ENCODE peak calls at places on chromosomes 5 and 9, in seven cellular contexts. W is IMR-90, Z is aorta, R is stomach, P is AG09309, K is mucosa of descending colon, F is fibroblast of villous mesenchyme. E is an unnamed sample.

GRCh38 chr9:138117836-138118235 is 240.3 kb downstream of the CACNA1B start:
- DNase-seq in W (no peak), Z (no peak), R (no peak), P (no peak), K (no peak), F (no peak), E (no peak)

GRCh38 chr9:129697111-129697955 is 31.9 kb downstream of the PRRX2 start:
- DNase-seq in W (peak; percentile 78), Z (peak; percentile 93), R (no peak), P (no peak), K (peak; percentile 33), F (peak; percentile 68), E (no peak)

GRCh38 chr9:88326024-88326423 is 62.2 kb upstream of the SPIN1 start:
- DNase-seq in W (no peak), Z (no peak), R (no peak), P (no peak), K (no peak), F (no peak), E (no peak)

GRCh38 chr5:1123418-1124147 is 11.7 kb upstream of the SLC12A7 start:
- DNase-seq in W (no peak), Z (peak; percentile 77), R (no peak), P (no peak), K (no peak), F (peak; percentile 24), E (no peak)

GRCh38 chr5:129915415-129915814 is 11.2 kb downstream of the CHSY3 start:
- DNase-seq in W (no peak), Z (no peak), R (no peak), P (no peak), K (no peak), F (no peak), E (no peak)

GRCh38 chr5:73273379-73274050 is 100.5 kb downstream of the TMEM174 start:
- DNase-seq in W (no peak), Z (no peak), R (no peak), P (no peak), K (no peak), F (no peak), E (no peak)

GRCh38 chr5:926416-927171 is 33.9 kb downstream of the TRIP13 start:
- DNase-seq in W (no peak), Z (peak; percentile 78), R (no peak), P (no peak), K (peak; percentile 25), F (no peak), E (no peak)

GRCh38 chr5:131997026-131997726 is 14.3 kb downstream of the ACSL6 start:
- DNase-seq in W (no peak), Z (peak; percentile 27), R (no peak), P (no peak), K (no peak), F (no peak), E (no peak)

GRCh38 chr5:95822408-95823240 is at the start of gene GLRX:
- DNase-seq in W (peak; percentile 89), Z (peak; percentile 80), R (peak; percentile 81), P (peak; percentile 89), K (peak; percentile 90), F (peak; percentile 88), E (peak; percentile 79)

GRCh38 chr5:95822038-95822407 is 503 bp downstream of the GLRX start:
- DNase-seq in W (peak; percentile 25), Z (peak; percentile 84), R (peak; percentile 60), P (no peak), K (peak; percentile 80), F (peak; percentile 58), E (peak; percentile 22)

GRCh38 chr5:95823241-95823737 is 763 bp upstream of the GLRX start:
- DNase-seq in W (no peak), Z (no peak), R (no peak), P (no peak), K (no peak), F (no peak), E (no peak)

GRCh38 chr5:95824747-95825146 is 2.2 kb upstream of the GLRX start:
- DNase-seq in W (no peak), Z (no peak), R (no peak), P (no peak), K (no peak), F (no peak), E (no peak)

DNA sequence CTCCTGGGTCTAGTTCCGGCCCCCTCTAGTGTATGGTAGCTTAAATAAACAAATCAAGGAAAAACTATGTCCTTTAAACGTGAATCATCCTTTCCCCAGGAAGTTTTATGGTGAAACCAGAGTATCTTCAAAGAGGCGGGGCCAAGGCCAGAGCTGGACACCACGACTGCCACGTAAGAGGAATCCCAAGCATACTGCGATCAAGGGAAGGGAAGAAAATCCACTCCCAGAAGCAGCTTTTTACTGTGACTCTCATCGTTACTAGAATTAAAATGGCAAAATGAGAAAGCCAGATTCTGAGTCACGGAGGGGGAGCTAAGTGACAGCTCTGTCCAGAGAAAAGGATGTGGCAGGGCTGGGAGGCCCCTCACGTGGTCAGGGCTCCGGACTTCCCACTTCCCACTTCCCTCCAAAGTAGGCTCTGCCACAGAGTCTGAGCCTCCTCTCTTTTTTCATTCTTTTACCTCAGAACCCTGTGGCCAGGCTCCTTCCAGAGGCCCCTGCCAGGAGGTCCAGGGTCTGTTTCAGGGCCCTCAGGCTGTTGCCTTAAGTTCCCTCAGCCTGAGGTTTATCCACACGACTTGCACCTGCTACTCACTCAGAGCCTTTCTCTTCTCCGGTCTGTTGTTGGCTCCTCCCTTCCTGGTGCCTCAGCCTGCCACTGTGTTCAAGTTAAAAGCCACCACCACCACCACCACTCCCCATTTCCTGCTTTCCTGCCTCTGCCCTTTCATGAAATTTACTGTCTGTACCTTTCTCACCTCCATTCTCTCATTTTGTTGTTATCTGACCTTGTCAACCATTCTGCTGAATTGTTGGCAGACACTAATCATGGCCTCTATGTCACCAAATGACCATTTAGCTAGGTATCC is 1.4 kb upstream of the GLRX start:
- DNase-seq in W (peak; percentile 97), Z (peak; percentile 80), R (peak; percentile 54), P (peak; percentile 91), K (peak; percentile 72), F (peak; percentile 98), E (no peak)
- H3K4me3 ChIP-seq in W (peak overlapping the region; percentile 4), Z (no peak overlapping the region), R (peak overlapping the region; percentile 5), P (peak overlapping the region; percentile 34), K (no peak overlapping the region), F (peak overlapping the region; percentile 30), E (no peak overlapping the region)

GRCh38 chr9:132190966-132191365 is 29.1 kb downstream of the NTNG2 start:
- DNase-seq in W (no peak), Z (no peak), R (no peak), P (no peak), K (no peak), F (no peak), E (no peak)

GRCh38 chr9:132183134-132183533 is 21.3 kb downstream of the NTNG2 start:
- DNase-seq in W (no peak), Z (no peak), R (no peak), P (no peak), K (no peak), F (no peak), E (no peak)

GRCh38 chr9:132183715-132184114 is 21.9 kb downstream of the NTNG2 start:
- DNase-seq in W (no peak), Z (no peak), R (no peak), P (no peak), K (no peak), F (no peak), E (no peak)

GRCh38 chr9:132185164-132186009 is 23.5 kb downstream of the NTNG2 start:
- DNase-seq in W (no peak), Z (no peak), R (no peak), P (no peak), K (no peak), F (no peak), E (no peak)

GRCh38 chr9:132187006-132187760 is 25.3 kb downstream of the NTNG2 start:
- DNase-seq in W (no peak), Z (no peak), R (no peak), P (no peak), K (no peak), F (no peak), E (no peak)
- H3K4me3 ChIP-seq in W (no peak overlapping the region), Z (no peak overlapping the region), R (no peak overlapping the region), P (no peak overlapping the region), K (no peak overlapping the region), F (no peak overlapping the region), E (no peak overlapping the region)

GRCh38 chr5:134877159-134877558 is 3.0 kb downstream of the TXNDC15 start:
- DNase-seq in W (no peak), Z (no peak), R (no peak), P (no peak), K (no peak), F (no peak), E (no peak)

GRCh38 chr5:134873987-134874830 is at the start of gene TXNDC15:
- DNase-seq in W (peak; percentile 86), Z (peak; percentile 96), R (peak; percentile 90), P (peak; percentile 51), K (peak; percentile 90), F (peak; percentile 89), E (peak; percentile 80)

GRCh38 chr5:134873494-134873893 is 677 bp upstream of the TXNDC15 start:
- DNase-seq in W (no peak), Z (no peak), R (no peak), P (no peak), K (no peak), F (no peak), E (no peak)

GRCh38 chr5:134878403-134878802 is 4.2 kb downstream of the TXNDC15 start:
- DNase-seq in W (no peak), Z (no peak), R (peak; percentile 50), P (no peak), K (peak; percentile 41), F (no peak), E (no peak)

DNA sequence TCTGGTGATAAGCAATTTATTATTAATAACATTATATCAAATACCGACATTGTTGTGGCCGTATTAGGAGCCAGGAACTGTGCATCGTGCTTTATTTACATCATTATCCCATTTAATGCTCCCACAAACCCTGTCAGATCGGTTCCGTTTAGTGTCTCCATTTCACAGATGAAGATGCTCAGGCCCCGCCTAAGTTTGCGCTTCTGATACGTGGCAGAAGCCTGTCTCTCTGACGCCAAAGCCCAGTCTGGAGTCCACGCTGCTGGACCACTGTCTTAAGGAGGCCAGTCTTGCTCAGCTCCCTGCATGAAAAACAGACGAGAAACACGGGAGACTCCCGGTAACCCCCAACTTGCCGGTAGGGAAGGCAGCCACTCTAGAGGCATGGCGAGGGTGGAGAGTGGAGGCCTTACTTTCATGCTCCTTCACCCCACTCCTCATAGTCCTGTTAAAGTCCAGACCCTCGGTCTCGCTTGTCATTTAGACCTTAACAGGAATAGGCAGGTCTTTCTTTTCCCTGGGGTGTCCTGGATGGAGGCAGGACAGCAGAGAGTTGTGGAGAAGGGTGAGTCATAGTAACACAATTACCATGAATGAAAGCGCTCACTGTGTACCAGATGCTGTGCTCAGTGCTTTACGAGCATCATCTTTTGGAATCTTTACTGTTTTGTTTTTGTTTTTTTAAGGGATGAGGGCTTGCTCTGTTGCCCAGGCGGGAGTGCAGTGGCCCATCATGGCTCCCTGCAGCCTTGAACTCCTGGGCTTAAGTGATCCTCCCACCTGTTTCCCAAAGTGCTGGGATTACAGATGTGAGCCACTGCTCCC is 872 bp downstream of the TXNDC15 start:
- DNase-seq in W (peak; percentile 88), Z (peak; percentile 85), R (peak; percentile 42), P (peak; percentile 79), K (peak; percentile 64), F (peak; percentile 94), E (peak; percentile 63)
- H3K4me3 ChIP-seq in W (peak overlapping the region; percentile 81), Z (peak overlapping the region; percentile 89), R (peak overlapping the region; percentile 79), P (peak overlapping the region; percentile 83), K (peak overlapping the region; percentile 94), F (peak overlapping the region; percentile 84), E (peak overlapping the region; percentile 68)

DNA sequence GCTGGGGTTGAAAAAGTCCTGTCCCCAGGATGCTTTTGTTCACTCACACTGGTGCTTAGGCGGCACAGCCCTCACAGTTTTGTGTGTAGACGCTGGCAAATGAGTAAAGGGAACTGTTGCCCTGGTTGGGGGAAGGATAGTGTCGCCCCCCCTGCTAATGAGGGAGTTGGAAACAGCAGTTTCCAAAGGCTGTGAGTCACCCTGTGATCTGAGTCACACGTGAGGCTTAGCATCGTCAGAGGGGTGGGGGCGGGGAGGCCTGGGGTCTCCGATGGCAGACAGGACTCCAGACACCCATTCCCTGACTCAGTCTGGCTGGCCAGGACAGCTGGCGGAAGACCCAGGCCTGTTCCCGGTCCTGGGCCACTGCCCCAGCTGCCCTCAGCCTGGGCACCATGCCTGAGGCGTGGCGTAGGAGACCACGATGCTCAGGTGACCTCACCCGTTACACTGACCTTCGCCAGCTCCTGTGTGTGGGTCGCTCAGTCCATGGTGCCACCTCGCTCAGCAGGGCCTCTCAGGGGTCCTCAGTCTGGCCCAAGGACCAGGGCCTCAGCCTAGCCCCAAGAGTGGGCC is 2.9 kb downstream of the DNAJB5 start:
- DNase-seq in W (peak; percentile 94), Z (peak; percentile 95), R (no peak), P (peak; percentile 61), K (no peak), F (peak; percentile 92), E (no peak)
- H3K4me3 ChIP-seq in W (no peak overlapping the region), Z (no peak overlapping the region), R (no peak overlapping the region), P (no peak overlapping the region), K (no peak overlapping the region), F (no peak overlapping the region), E (no peak overlapping the region)